ENCODE peak calls at places on chromosomes 7 and 10, in nine cellular contexts. M, X, T, E, K, L, C, G and S are unnamed samples.

GRCh38 chr7:132993377-132994013 is 88.4 kb downstream of the CHCHD3 start:
- DNase-seq in M (no peak), X (no peak), T (no peak), E (no peak), K (no peak), L (no peak), C (no peak), G (no peak), S (no peak)

GRCh38 chr10:7810443-7810842 is 7.9 kb upstream of the TAF3 start:
- DNase-seq in M (no peak), X (no peak), T (no peak), E (no peak), K (no peak), L (no peak), C (no peak), G (no peak), S (no peak)

GRCh38 chr7:66083677-66084076 is 8.1 kb downstream of the ASL start:
- DNase-seq in M (peak), X (no peak), T (no peak), E (no peak), K (no peak), L (no peak), C (no peak), G (no peak), S (no peak)

GRCh38 chr10:48306870-48307531 is 524 bp downstream of the MAPK8 start:
- DNase-seq in M (peak), X (peak), T (no peak), E (peak), K (peak), L (no peak), C (peak), G (peak), S (peak)

GRCh38 chr7:53657586-53657985 is 622.2 kb downstream of the POM121L12 start:
- DNase-seq in M (no peak), X (no peak), T (peak), E (no peak), K (no peak), L (no peak), C (no peak), G (no peak), S (no peak)

GRCh38 chr10:33556581-33556980 is 222.1 kb upstream of the NRP1 start:
- DNase-seq in M (no peak), X (no peak), T (no peak), E (no peak), K (no peak), L (no peak), C (no peak), G (no peak), S (no peak)

GRCh38 chr10:31075434-31075833 is 43.8 kb upstream of the ZNF438 start:
- DNase-seq in M (no peak), X (no peak), T (peak), E (no peak), K (peak), L (no peak), C (peak), G (no peak), S (no peak)

GRCh38 chr7:68684246-68684850 is 913.9 kb upstream of the AUTS2 start:
- DNase-seq in M (no peak), X (no peak), T (no peak), E (no peak), K (no peak), L (no peak), C (no peak), G (no peak), S (no peak)

GRCh38 chr7:31478018-31478417 is 35.9 kb upstream of the ITPRID1 start:
- DNase-seq in M (no peak), X (no peak), T (no peak), E (no peak), K (no peak), L (no peak), C (no peak), G (no peak), S (no peak)

GRCh38 chr10:110783509-110784103 is 88.1 kb upstream of the PDCD4 start:
- DNase-seq in M (no peak), X (no peak), T (no peak), E (no peak), K (peak), L (no peak), C (no peak), G (no peak), S (no peak)

GRCh38 chr7:81155654-81156373 is 237.0 kb upstream of the SEMA3C start:
- DNase-seq in M (no peak), X (no peak), T (peak), E (no peak), K (no peak), L (no peak), C (no peak), G (no peak), S (no peak)

GRCh38 chr7:26245150-26245549 is 43.6 kb downstream of the CBX3 start:
- DNase-seq in M (no peak), X (no peak), T (no peak), E (no peak), K (no peak), L (no peak), C (no peak), G (no peak), S (no peak)

GRCh38 chr10:99234739-99235468 is 748 bp downstream of the HPSE2 start:
- DNase-seq in M (no peak), X (peak), T (no peak), E (no peak), K (no peak), L (no peak), C (peak), G (no peak), S (no peak)

GRCh38 chr10:1173091-1173490 is 116.9 kb downstream of the WDR37 start:
- DNase-seq in M (no peak), X (no peak), T (no peak), E (no peak), K (no peak), L (no peak), C (no peak), G (no peak), S (no peak)

GRCh38 chr10:131534836-131535235 is 223.3 kb upstream of the TCERG1L start:
- DNase-seq in M (no peak), X (no peak), T (no peak), E (no peak), K (no peak), L (no peak), C (no peak), G (no peak), S (no peak)

GRCh38 chr10:182441-183201 is 47.4 kb downstream of the ZMYND11 start:
- DNase-seq in M (no peak), X (peak), T (peak), E (no peak), K (no peak), L (no peak), C (peak), G (no peak), S (peak)

GRCh38 chr7:88219781-88220747 is at the start of gene SRI:
- DNase-seq in M (peak), X (peak), T (peak), E (peak), K (peak), L (peak), C (peak), G (peak), S (peak)

GRCh38 chr7:5143935-5144903 is 45.8 kb upstream of the WIPI2 start:
- DNase-seq in M (peak), X (peak), T (no peak), E (no peak), K (peak), L (no peak), C (peak), G (peak), S (peak)

GRCh38 chr10:33612116-33612515 is 277.6 kb upstream of the NRP1 start:
- DNase-seq in M (no peak), X (no peak), T (peak), E (no peak), K (peak), L (no peak), C (peak), G (no peak), S (no peak)

GRCh38 chr7:55100172-55100961 is 81.5 kb downstream of the EGFR start:
- DNase-seq in M (peak), X (no peak), T (no peak), E (peak), K (no peak), L (no peak), C (peak), G (no peak), S (no peak)

GRCh38 chr7:74514131-74514591 is 60.5 kb downstream of the GTF2IRD1 start:
- DNase-seq in M (no peak), X (no peak), T (no peak), E (no peak), K (no peak), L (no peak), C (no peak), G (no peak), S (no peak)

GRCh38 chr7:33904680-33905388 is 505 bp upstream of the BMPER start:
- DNase-seq in M (peak), X (peak), T (peak), E (peak), K (no peak), L (no peak), C (peak), G (no peak), S (peak)

GRCh38 chr10:68876919-68877250 is 24.2 kb upstream of the DDX50 start:
- DNase-seq in M (no peak), X (no peak), T (no peak), E (no peak), K (no peak), L (no peak), C (no peak), G (no peak), S (no peak)

GRCh38 chr7:105849122-105849855 is 27.1 kb downstream of the ATXN7L1 start:
- DNase-seq in M (no peak), X (no peak), T (peak), E (no peak), K (peak), L (no peak), C (peak), G (no peak), S (no peak)

GRCh38 chr7:5237286-5237685 is 45.5 kb upstream of the SLC29A4 start:
- DNase-seq in M (no peak), X (no peak), T (no peak), E (peak), K (no peak), L (no peak), C (peak), G (no peak), S (no peak)

GRCh38 chr7:2398506-2398905 is 4.9 kb upstream of the CHST12 start:
- DNase-seq in M (no peak), X (no peak), T (no peak), E (no peak), K (no peak), L (no peak), C (no peak), G (no peak), S (no peak)
- TF ChIP-seq CTCF in M (no peak), X (no peak), T (no peak), E (no peak), K (no peak), L (no peak), C (no peak), G (no peak), S (no peak)

GRCh38 chr10:122727426-122727825 is 27.8 kb upstream of the C10orf120 start:
- DNase-seq in M (no peak), X (no peak), T (peak), E (no peak), K (no peak), L (no peak), C (no peak), G (no peak), S (no peak)

GRCh38 chr10:122725006-122725405 is 25.4 kb upstream of the C10orf120 start:
- DNase-seq in M (no peak), X (no peak), T (no peak), E (no peak), K (no peak), L (no peak), C (no peak), G (no peak), S (no peak)

GRCh38 chr10:122730238-122730637 is 30.6 kb upstream of the C10orf120 start:
- DNase-seq in M (no peak), X (no peak), T (no peak), E (no peak), K (no peak), L (no peak), C (no peak), G (no peak), S (no peak)

GRCh38 chr10:122721111-122721510 is 21.5 kb upstream of the C10orf120 start:
- DNase-seq in M (peak), X (no peak), T (no peak), E (no peak), K (no peak), L (no peak), C (no peak), G (no peak), S (no peak)

DNA sequence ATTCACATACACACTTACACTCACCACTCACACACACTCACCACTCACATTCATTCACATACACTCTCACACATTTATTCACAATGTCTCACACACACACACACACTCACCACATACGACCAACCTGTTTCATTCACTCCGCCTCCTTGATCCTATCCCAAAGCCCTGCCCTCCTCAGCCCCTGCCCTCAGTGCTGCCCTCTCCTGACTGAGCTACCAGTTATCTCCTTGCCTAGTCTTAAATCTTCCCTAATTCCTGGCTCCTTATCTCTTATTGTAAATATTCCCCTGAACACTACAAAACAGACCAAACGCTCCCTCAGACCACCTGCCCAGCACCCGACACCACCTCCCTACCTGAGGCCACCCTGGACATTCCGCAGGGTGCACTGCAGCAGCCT is 26.1 kb upstream of the C10orf120 start:
- DNase-seq in M (no peak), X (no peak), T (no peak), E (no peak), K (no peak), L (no peak), C (no peak), G (no peak), S (no peak)
- TF ChIP-seq CTCF in M (no peak), X (no peak), T (peak), E (no peak), K (no peak), L (no peak), C (no peak), G (no peak), S (no peak)

DNA sequence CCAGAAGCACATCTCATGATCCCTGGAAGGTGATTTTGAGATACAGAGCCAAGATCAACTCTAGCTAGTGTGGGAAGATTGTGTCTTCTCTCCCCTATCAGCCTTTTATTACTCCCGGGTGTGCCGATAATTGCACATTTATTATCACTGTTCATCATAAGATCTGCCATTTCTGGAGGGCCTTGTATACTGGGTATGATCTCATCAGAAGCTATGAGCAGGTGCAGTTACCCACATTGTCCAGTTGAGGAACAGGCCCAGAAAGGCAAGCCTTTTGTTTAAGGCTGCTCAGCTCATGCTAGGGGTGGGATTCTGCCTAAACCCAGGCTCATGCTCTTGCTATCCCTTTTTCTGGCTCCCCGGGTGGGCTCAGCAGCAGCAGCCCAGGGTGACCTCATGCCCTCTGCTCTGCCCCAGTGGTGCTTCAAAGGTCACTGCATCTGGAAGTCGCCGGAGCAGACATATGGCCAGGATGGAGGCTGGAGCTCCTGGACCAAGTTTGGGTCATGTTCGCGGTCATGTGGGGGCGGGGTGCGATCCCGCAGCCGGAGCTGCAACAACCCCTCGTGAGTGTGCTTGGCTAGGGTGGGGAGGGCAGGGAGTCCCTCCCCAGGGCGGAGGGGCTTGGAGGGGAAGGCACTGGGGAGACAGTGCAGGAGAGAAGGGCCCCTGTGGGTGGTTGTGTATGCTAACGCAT is 46.6 kb downstream of the TBATA start:
- DNase-seq in M (no peak), X (no peak), T (no peak), E (no peak), K (no peak), L (no peak), C (no peak), G (peak), S (no peak)
- TF ChIP-seq CTCF in M (no peak), X (no peak), T (no peak), E (no peak), K (peak), L (no peak), C (peak), G (no peak), S (no peak)

DNA sequence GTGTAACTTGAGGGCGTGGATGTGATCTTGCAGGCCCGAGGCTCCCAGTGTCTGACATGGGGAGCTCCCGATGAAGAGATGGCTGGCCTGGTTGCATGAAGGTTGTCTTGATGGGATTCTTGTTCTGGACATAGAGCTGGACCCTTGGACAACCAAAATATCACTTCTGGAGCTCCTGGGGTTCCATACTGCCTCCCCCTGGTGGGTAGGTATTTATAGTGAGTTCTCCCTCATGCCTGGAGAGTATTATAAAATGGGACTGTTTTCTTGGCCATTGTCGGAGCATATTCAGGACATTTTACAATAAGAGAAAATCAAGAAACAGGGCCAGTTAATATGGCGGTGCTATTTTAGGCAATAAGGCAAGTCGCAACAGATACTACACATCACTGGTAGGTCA is 32.6 kb upstream of the GIMAP8 start:
- DNase-seq in M (no peak), X (no peak), T (no peak), E (no peak), K (no peak), L (no peak), C (no peak), G (peak), S (no peak)
- TF ChIP-seq CTCF in M (no peak), X (no peak), T (no peak), E (no peak), K (peak), L (no peak), C (peak), G (peak), S (peak)

GRCh38 chr10:9427208-9427607 is 1372.7 kb downstream of the GATA3 start:
- DNase-seq in M (no peak), X (no peak), T (no peak), E (no peak), K (no peak), L (no peak), C (peak), G (no peak), S (no peak)
- TF ChIP-seq CTCF in M (no peak), X (no peak), T (no peak), E (no peak), K (no peak), L (no peak), C (no peak), G (no peak), S (no peak)

GRCh38 chr10:122126763-122127659 is 138.0 kb downstream of the TACC2 start:
- DNase-seq in M (no peak), X (no peak), T (peak), E (peak), K (peak), L (no peak), C (peak), G (no peak), S (no peak)

GRCh38 chr10:122130474-122131110 is 140.5 kb upstream of the BTBD16 start:
- DNase-seq in M (no peak), X (no peak), T (no peak), E (no peak), K (no peak), L (no peak), C (peak), G (no peak), S (no peak)

GRCh38 chr10:122124808-122125207 is 135.8 kb downstream of the TACC2 start:
- DNase-seq in M (no peak), X (no peak), T (no peak), E (no peak), K (no peak), L (no peak), C (no peak), G (no peak), S (no peak)

GRCh38 chr10:122127943-122128342 is 139.0 kb downstream of the TACC2 start:
- DNase-seq in M (no peak), X (no peak), T (no peak), E (no peak), K (peak), L (no peak), C (no peak), G (no peak), S (no peak)

GRCh38 chr10:122128357-122128756 is 139.4 kb downstream of the TACC2 start:
- DNase-seq in M (no peak), X (no peak), T (no peak), E (peak), K (no peak), L (no peak), C (no peak), G (no peak), S (no peak)
- TF ChIP-seq CTCF in M (no peak), X (no peak), T (no peak), E (no peak), K (peak), L (no peak), C (no peak), G (no peak), S (no peak)

DNA sequence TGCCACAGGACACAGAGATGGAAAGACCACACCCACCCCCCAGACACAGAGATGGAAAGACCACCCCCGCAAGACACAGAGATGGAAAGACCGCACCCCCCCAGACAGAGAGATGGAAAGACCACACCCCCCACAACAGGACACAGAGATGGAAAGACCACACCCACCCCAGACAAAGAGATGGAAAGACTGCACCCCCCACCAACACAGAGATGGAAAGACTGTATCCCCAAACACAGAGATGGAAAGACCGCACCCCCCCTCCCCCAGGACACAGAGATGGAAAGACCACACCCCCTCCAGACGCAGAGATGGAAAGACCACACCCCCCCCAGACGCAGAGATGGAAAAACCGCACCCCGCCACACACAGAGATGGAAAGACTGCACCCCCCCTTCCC is 8.0 kb downstream of the ZNF511 start:
- DNase-seq in M (no peak), X (no peak), T (no peak), E (no peak), K (no peak), L (no peak), C (no peak), G (no peak), S (no peak)
- TF ChIP-seq CTCF in M (no peak), X (no peak), T (no peak), E (no peak), K (no peak), L (no peak), C (no peak), G (no peak), S (no peak)

GRCh38 chr7:155355176-155355575 is 57.5 kb downstream of the INSIG1 start:
- DNase-seq in M (no peak), X (no peak), T (no peak), E (no peak), K (no peak), L (no peak), C (no peak), G (no peak), S (no peak)

GRCh38 chr7:155357573-155358041 is 59.9 kb downstream of the INSIG1 start:
- DNase-seq in M (no peak), X (no peak), T (peak), E (no peak), K (no peak), L (no peak), C (peak), G (no peak), S (no peak)

GRCh38 chr7:155356323-155357105 is 58.8 kb downstream of the INSIG1 start:
- DNase-seq in M (no peak), X (no peak), T (peak), E (no peak), K (peak), L (no peak), C (peak), G (peak), S (no peak)

GRCh38 chr7:155354371-155355048 is 56.8 kb downstream of the INSIG1 start:
- DNase-seq in M (no peak), X (no peak), T (no peak), E (no peak), K (no peak), L (no peak), C (no peak), G (no peak), S (no peak)

DNA sequence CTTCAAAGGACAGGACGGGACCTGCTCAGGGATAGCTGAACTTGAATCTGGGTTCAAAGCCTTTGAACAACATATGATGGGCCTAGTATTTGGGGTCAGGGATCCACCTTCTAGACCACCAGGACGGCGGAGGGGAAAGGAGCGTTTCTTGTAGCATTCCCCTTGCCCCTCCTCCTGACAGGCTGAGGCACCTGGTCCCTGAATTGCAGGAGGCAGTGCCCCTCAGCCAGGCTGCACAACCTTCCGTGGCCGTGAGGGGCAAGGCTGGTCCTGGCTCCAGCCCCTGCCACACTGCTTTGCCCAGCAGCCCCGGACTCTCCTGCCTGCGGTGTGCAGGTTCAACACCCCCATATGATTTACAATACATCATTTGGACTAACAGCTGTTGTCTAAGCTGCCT is 58.1 kb downstream of the INSIG1 start:
- DNase-seq in M (no peak), X (no peak), T (no peak), E (no peak), K (no peak), L (no peak), C (no peak), G (no peak), S (no peak)
- TF ChIP-seq CTCF in M (no peak), X (no peak), T (no peak), E (no peak), K (no peak), L (no peak), C (no peak), G (no peak), S (no peak)